ENCODE peak calls at places on chromosomes 12 and 14, in ten cellular contexts. Q is foreskin keratinocyte; F is tibial artery; J is PC-3; X is H9; E is brain microvascular endothelial cell; U is Panc1; N is pancreas; H is CD8-positive, alpha-beta T cell; P is transverse colon. G is an unnamed sample.

GRCh38 chr14:60175255-60175902 is 10.2 kb upstream of the DHRS7 start:
- DNase-seq in U (no peak), F (no peak), H (no peak), N (no peak), P (no peak), J (peak), Q (peak), X (no peak), E (no peak), G (peak)

GRCh38 chr14:99724939-99725773 is 41.1 kb downstream of the CYP46A1 start:
- DNase-seq in P (no peak), J (no peak), U (no peak), N (no peak), X (peak), F (peak), H (no peak), Q (no peak), E (no peak), G (no peak)

GRCh38 chr12:106780010-106780625 is 5.6 kb downstream of the RIC8B start:
- DNase-seq in P (no peak), F (no peak), H (no peak), J (peak), U (no peak), X (no peak), N (no peak), E (peak), Q (peak), G (peak)

GRCh38 chr14:27256805-27257204 is 659.0 kb upstream of the NOVA1 start:
- DNase-seq in N (no peak), U (no peak), X (no peak), E (no peak), H (no peak), J (no peak), F (no peak), P (no peak), Q (no peak), G (no peak)

GRCh38 chr14:21940887-21941855 is 267.6 kb upstream of the OR4E1 start:
- DNase-seq in Q (peak), J (peak), U (peak), X (peak), N (no peak), P (no peak), E (no peak), H (peak), F (no peak), G (peak)

GRCh38 chr14:74975059-74975810 is 19.8 kb upstream of the PGF start:
- DNase-seq in Q (no peak), P (peak), H (no peak), E (no peak), J (no peak), N (peak), U (no peak), F (peak), X (peak), G (no peak)

GRCh38 chr12:22981711-22982110 is 356.7 kb downstream of the ETNK1 start:
- DNase-seq in N (no peak), F (no peak), E (no peak), U (no peak), Q (peak), J (no peak), H (no peak), X (no peak), P (no peak), G (no peak)

GRCh38 chr12:119710374-119710773 is 42.4 kb downstream of the PRKAB1 start:
- DNase-seq in P (no peak), Q (no peak), F (no peak), N (no peak), J (peak), E (no peak), U (no peak), X (no peak), H (no peak), G (peak)

GRCh38 chr12:15842106-15842505 is 40.1 kb upstream of the STRAP start:
- DNase-seq in X (no peak), E (peak), Q (peak), F (no peak), J (peak), H (no peak), N (no peak), U (no peak), P (no peak), G (no peak)

GRCh38 chr12:16076553-16076952 is 165.4 kb downstream of the DERA start:
- DNase-seq in F (no peak), P (no peak), U (peak), N (no peak), H (no peak), J (peak), Q (peak), X (peak), E (no peak), G (peak)

GRCh38 chr12:116687888-116688287 is 50.0 kb downstream of the SPRING1 start:
- DNase-seq in F (peak), U (no peak), H (no peak), N (no peak), J (peak), P (peak), Q (no peak), X (peak), E (no peak), G (no peak)

GRCh38 chr12:130131025-130131424 is 31.2 kb upstream of the FZD10 start:
- DNase-seq in F (no peak), N (no peak), E (no peak), J (no peak), H (no peak), U (no peak), Q (no peak), X (no peak), P (no peak), G (no peak)

GRCh38 chr12:5442251-5443006 is 10.5 kb downstream of the NTF3 start:
- DNase-seq in H (no peak), E (peak), P (no peak), Q (no peak), U (no peak), F (no peak), J (peak), X (no peak), N (no peak), G (peak)

GRCh38 chr12:6463211-6463610 is 7.3 kb downstream of the VAMP1 start:
- DNase-seq in X (no peak), P (no peak), E (no peak), H (no peak), F (no peak), U (no peak), N (no peak), Q (no peak), J (no peak), G (no peak)

GRCh38 chr12:89968151-89968699 is 259.6 kb upstream of the ATP2B1 start:
- DNase-seq in P (no peak), X (no peak), U (no peak), J (no peak), F (no peak), E (no peak), H (no peak), Q (no peak), N (no peak), G (no peak)

GRCh38 chr12:90152897-90153624 is 444.4 kb upstream of the ATP2B1 start:
- DNase-seq in U (no peak), N (peak), F (no peak), P (no peak), H (no peak), J (peak), X (peak), Q (no peak), E (no peak), G (no peak)

GRCh38 chr12:119229837-119230236 is 51.1 kb downstream of the HSPB8 start:
- DNase-seq in E (peak), N (no peak), Q (no peak), J (peak), U (no peak), F (no peak), H (no peak), X (peak), P (no peak), G (peak)

GRCh38 chr12:111788178-111788654 is 21.5 kb downstream of the ALDH2 start:
- DNase-seq in J (peak), P (no peak), U (peak), N (peak), Q (no peak), F (no peak), X (no peak), E (no peak), H (no peak), G (peak)
- TF ChIP-seq CTCF in J (peak), P (peak), U (no peak), N (no peak), Q (peak), F (no peak), X (peak), E (peak), H (no peak), G (peak)

GRCh38 chr12:51324953-51325352 is 979 bp upstream of the BIN2 start:
- DNase-seq in E (no peak), F (no peak), N (no peak), P (no peak), H (no peak), X (no peak), Q (no peak), J (no peak), U (no peak), G (no peak)
- H3K27ac ChIP-seq in E (no peak), F (no peak), N (no peak), P (no peak), H (no peak), X (no peak), Q (no peak), J (no peak), U (no peak), G (no peak)

DNA sequence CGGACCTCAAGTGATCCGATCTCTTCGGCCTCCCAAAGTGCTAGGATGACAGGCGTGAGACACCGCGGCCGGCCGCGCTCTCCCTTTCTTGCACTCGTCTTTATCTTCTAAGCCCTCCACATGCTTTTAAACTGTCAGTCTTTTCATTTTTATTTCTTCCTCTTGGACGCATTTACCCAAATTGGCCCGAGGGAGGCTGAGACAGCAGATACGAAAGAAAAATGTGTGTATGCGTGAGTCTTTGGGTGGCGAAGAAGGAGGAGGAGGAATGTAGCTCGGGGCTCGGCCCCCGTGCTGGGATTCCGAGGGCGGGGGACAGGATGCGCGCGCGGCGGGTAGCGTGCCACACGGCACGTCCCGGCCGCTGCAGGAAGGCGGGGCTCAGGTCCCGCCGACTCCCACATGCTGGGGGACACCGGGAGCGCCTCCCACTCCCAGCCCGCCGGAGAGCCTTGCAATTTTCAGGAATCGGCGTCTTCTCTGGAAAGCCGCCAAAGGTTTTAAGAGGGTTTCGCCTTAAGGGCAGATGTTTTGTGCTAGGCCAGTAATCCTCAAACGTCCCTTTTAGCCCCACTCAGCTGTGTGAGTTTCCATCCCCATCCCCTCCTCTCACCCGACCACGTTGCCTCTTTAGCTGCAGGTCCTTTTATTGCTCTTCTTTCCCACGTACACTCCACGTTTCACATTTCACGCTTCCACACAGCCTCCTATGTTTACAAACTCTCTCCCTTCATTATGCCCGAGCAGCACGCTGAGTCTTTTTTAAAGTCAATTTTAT is 34.7 kb upstream of the SLC2A3 start:
- DNase-seq in Q (peak), H (peak), U (no peak), P (peak), F (peak), E (peak), N (peak), J (peak), X (peak), G (peak)
- TF ChIP-seq CTCF in Q (peak), H (no peak), U (no peak), P (no peak), F (no peak), E (peak), N (no peak), J (no peak), X (peak), G (no peak)

GRCh38 chr12:12909228-12909994 is 18.0 kb downstream of the GPRC5A start:
- DNase-seq in Q (no peak), F (no peak), U (no peak), E (no peak), H (no peak), N (no peak), X (no peak), J (no peak), P (no peak), G (no peak)
- H3K27ac ChIP-seq in Q (no peak), F (peak), U (peak), E (no peak), H (no peak), N (no peak), X (no peak), J (no peak), P (peak), G (no peak)

GRCh38 chr12:109740694-109741245 is 27.1 kb downstream of the FAM222A start:
- DNase-seq in U (no peak), X (no peak), F (peak), Q (no peak), P (no peak), E (no peak), N (peak), H (no peak), J (no peak), G (no peak)

GRCh38 chr12:109741286-109741969 is 27.8 kb downstream of the FAM222A start:
- DNase-seq in J (no peak), E (no peak), Q (no peak), N (peak), F (peak), X (peak), U (no peak), P (no peak), H (no peak), G (no peak)

GRCh38 chr12:109738878-109739665 is 25.4 kb downstream of the FAM222A start:
- DNase-seq in N (peak), F (peak), P (no peak), J (peak), H (no peak), X (peak), E (no peak), U (no peak), Q (no peak), G (no peak)

GRCh38 chr12:109738209-109738608 is 24.6 kb downstream of the FAM222A start:
- DNase-seq in N (peak), J (no peak), Q (no peak), P (no peak), U (no peak), E (no peak), H (no peak), X (no peak), F (peak), G (no peak)

GRCh38 chr12:109739747-109740693 is 26.4 kb downstream of the FAM222A start:
- DNase-seq in Q (no peak), F (peak), U (no peak), J (no peak), H (no peak), X (peak), P (no peak), N (peak), E (no peak), G (no peak)
- TF ChIP-seq CTCF in Q (peak), F (no peak), U (no peak), J (peak), H (no peak), X (peak), P (no peak), N (no peak), E (peak), G (no peak)

GRCh38 chr14:93323597-93323992 is 9.2 kb downstream of the BTBD7 start:
- DNase-seq in H (no peak), X (no peak), J (no peak), F (no peak), P (no peak), E (no peak), N (no peak), Q (no peak), U (no peak), G (no peak)
- H3K27ac ChIP-seq in H (no peak), X (no peak), J (no peak), F (no peak), P (no peak), E (no peak), N (no peak), Q (no peak), U (no peak), G (no peak)

GRCh38 chr12:79407671-79408622 is 282.8 kb downstream of the PAWR start:
- DNase-seq in E (peak), X (peak), N (no peak), J (peak), U (peak), H (no peak), P (peak), F (peak), Q (peak), G (peak)
- TF ChIP-seq CTCF in E (peak), X (peak), N (no peak), J (peak), U (peak), H (no peak), P (peak), F (peak), Q (peak), G (peak)

DNA sequence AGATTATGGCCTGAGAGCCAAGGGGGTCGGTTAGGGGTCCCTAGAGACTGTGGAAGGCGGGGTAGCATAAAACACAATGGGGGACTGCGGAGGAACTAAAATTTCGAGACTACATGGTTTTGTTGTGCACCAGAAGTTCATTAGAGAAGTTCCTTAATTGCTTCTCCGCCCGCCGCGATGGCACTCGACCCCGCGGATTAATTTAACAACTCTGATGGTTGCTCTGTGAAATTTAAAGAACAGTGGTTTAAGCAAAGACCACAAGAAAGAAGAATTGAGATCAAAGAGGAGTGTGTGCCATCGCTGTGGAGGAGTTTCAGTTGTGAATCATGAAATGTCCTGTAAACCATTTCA is 1.4 kb upstream of the CCDC88C start:
- DNase-seq in P (no peak), F (no peak), H (no peak), X (no peak), Q (no peak), E (no peak), U (no peak), N (no peak), J (no peak), G (no peak)
- H3K27ac ChIP-seq in P (no peak), F (no peak), H (peak), X (no peak), Q (no peak), E (no peak), U (no peak), N (no peak), J (no peak), G (peak)

DNA sequence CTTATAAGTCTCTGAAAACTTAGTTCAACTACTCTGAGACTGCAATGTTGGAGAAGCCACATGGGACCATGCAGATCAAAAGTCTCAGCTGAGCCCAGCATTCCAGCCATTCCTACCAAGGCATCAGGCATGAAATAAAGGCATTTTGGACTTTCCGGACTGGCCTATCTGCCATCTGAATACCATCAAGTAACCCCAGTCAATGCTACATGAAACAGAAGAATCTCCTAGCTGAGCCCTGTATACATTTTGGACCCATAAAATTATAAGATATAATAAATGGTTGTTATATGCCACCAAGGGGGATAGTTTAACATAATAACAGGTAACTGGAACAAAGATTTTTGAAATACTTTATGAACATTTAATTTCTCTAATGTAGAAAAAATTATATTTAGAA is 9.3 kb upstream of the TMEM260 start:
- DNase-seq in E (no peak), F (no peak), X (no peak), U (no peak), P (no peak), J (no peak), N (no peak), H (no peak), Q (no peak), G (no peak)
- TF ChIP-seq CTCF in E (no peak), F (no peak), X (no peak), U (no peak), P (no peak), J (no peak), N (no peak), H (no peak), Q (no peak), G (no peak)

DNA sequence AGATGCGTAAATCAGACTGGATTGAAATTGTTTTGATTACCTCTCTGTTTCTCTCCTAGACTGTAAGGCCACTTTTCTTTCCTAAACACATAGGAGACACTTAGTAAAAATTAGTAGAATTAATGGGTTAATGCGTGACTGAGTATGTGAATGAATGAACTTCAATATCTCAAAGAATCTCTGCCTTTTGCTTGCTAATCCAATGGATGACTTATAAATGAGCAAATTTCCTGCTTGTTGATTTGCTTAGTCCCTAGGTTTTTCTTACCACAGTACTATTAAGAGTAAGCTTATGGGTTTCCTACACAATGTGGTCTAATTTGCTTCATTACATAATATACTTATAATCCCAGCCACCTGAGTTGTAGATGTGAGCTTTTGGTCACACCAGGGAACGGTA is 164.1 kb downstream of the SRGAP1 start:
- DNase-seq in N (no peak), H (no peak), X (no peak), Q (no peak), P (no peak), U (no peak), E (no peak), F (no peak), J (no peak), G (no peak)
- H3K27ac ChIP-seq in N (no peak), H (no peak), X (no peak), Q (no peak), P (no peak), U (no peak), E (peak), F (no peak), J (peak), G (no peak)